ENCODE peak calls at places on chromosomes 4 and X, in four cellular contexts. C, M, V and J are unnamed samples.

GRCh38 chr4:126954537-126955291 is 678.0 kb upstream of the INTU start:
- DNase-seq in M (no peak), C (no peak), V (no peak), J (no peak)

GRCh38 chrX:103554687-103555417 is 30.5 kb upstream of the TCEAL4 start:
- DNase-seq in V (peak), M (peak), C (peak), J (no peak)

GRCh38 chr4:75685546-75686189 is 12.5 kb upstream of the G3BP2 start:
- DNase-seq in V (no peak), M (no peak), C (no peak), J (no peak)

GRCh38 chrX:72094894-72095293 is 36.8 kb downstream of the RTL5 start:
- DNase-seq in V (peak), C (no peak), M (peak), J (peak)

GRCh38 chr4:185559913-185560281 is 24.6 kb upstream of the PDLIM3 start:
- DNase-seq in M (peak), V (peak), C (no peak), J (peak)

GRCh38 chr4:65668201-65669007 is 1.9 kb downstream of the EPHA5 start:
- DNase-seq in M (peak), C (peak), V (peak), J (peak)

GRCh38 chrX:72141372-72142004 is 9.8 kb upstream of the RTL5 start:
- DNase-seq in M (peak), V (no peak), C (no peak), J (no peak)

GRCh38 chr4:56264861-56265260 is 122.4 kb downstream of the AASDH start:
- DNase-seq in C (no peak), M (no peak), V (no peak), J (no peak)

GRCh38 chr4:185576918-185577591 is 41.7 kb upstream of the PDLIM3 start:
- DNase-seq in M (no peak), C (no peak), V (peak), J (no peak)

GRCh38 chrX:46831620-46832327 is 5.1 kb upstream of the RP2 start:
- DNase-seq in M (peak), V (peak), C (no peak), J (peak)

GRCh38 chr4:139315221-139315675 is 13.0 kb upstream of the NDUFC1 start:
- DNase-seq in C (no peak), M (no peak), V (no peak), J (no peak)

GRCh38 chr4:55386073-55386472 is 9.7 kb upstream of the TMEM165 start:
- DNase-seq in M (peak), C (no peak), V (no peak), J (peak)

GRCh38 chr4:52572936-52573485 is 86.1 kb downstream of the USP46 start:
- DNase-seq in M (peak), V (peak), C (no peak), J (peak)

GRCh38 chr4:3288571-3289094 is 4.2 kb upstream of the RGS12 start:
- DNase-seq in C (no peak), M (no peak), V (no peak), J (no peak)

GRCh38 chr4:26298198-26298950 is 22.4 kb upstream of the RBPJ start:
- DNase-seq in C (no peak), V (peak), M (peak), J (peak)

GRCh38 chr4:86496094-86497060 is 97.7 kb upstream of the PTPN13 start:
- DNase-seq in M (peak), C (no peak), V (peak), J (peak)

GRCh38 chr4:102234243-102234838 is 110.9 kb downstream of the SLC39A8 start:
- DNase-seq in M (no peak), V (no peak), C (no peak), J (no peak)

GRCh38 chr4:173264245-173264959 is 69.8 kb downstream of the HMGB2 start:
- DNase-seq in C (no peak), M (peak), V (peak), J (peak)

GRCh38 chr4:17260395-17260907 is 251.4 kb downstream of the QDPR start:
- DNase-seq in V (peak), C (no peak), M (no peak), J (no peak)

GRCh38 chrX:21932277-21932996 is 8.1 kb upstream of the SMS start:
- DNase-seq in M (peak), V (peak), C (peak), J (peak)

GRCh38 chrX:150934453-150934852 is 36.0 kb upstream of the CD99L2 start:
- DNase-seq in C (no peak), M (peak), V (peak), J (peak)

GRCh38 chrX:1246816-1247215 is 21.8 kb upstream of the CSF2RA start:
- DNase-seq in M (peak), C (peak), V (peak), J (peak)

GRCh38 chrX:43756076-43756475 is 100.0 kb downstream of the MAOA start:
- DNase-seq in C (no peak), V (no peak), M (no peak), J (no peak)

GRCh38 chr4:48133668-48134444 is at the start of gene TXK:
- DNase-seq in M (peak), C (no peak), V (peak), J (no peak)

GRCh38 chr4:184950926-184951325 is 67.4 kb upstream of the HELT start:
- DNase-seq in C (no peak), M (no peak), V (no peak), J (no peak)

GRCh38 chrX:74890676-74891430 is 34.4 kb downstream of the NEXMIF start:
- DNase-seq in V (no peak), C (no peak), M (no peak), J (no peak)
- H3K4me3 ChIP-seq in V (no peak), C (no peak), M (no peak), J (no peak)

GRCh38 chr4:137819964-137820383 is 287.7 kb upstream of the PCDH18 start:
- DNase-seq in C (no peak), M (peak), V (peak), J (peak)
- TF ChIP-seq CTCF in C (no peak), M (peak), V (peak), J (peak)

DNA sequence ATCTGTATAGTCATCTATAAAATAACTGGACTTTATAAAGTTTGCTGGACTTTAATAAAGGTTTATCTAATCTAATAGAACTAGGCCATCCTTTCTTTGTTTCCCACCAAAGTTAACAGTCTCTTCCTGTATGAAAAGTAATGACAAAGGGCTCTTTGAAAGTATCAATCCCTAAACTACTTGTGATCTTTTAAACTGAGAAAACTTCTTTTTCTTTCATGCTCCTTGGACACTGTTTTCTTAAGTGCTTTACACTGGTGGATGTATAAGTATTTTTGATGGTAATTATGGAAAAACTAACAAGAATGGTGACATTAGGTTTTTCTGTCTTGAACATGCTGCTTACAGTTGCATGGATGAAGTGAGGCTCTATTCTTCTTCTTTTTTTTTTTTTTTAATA is 2.4 kb upstream of the ZFX start:
- DNase-seq in V (no peak), C (no peak), M (no peak), J (no peak)
- H3K4me3 ChIP-seq in V (no peak), C (no peak), M (no peak), J (no peak)

GRCh38 chr4:119627267-119628190 is 1.1 kb downstream of the PDE5A start:
- DNase-seq in V (peak), M (peak), C (peak), J (peak)
- TF ChIP-seq CTCF in V (peak), M (peak), C (peak), J (no peak)

GRCh38 chr4:92266521-92266920 is 37.2 kb upstream of the GRID2 start:
- DNase-seq in V (no peak), C (no peak), M (no peak), J (no peak)

GRCh38 chr4:92264163-92264562 is 39.6 kb upstream of the GRID2 start:
- DNase-seq in V (no peak), M (no peak), C (no peak), J (no peak)

GRCh38 chr4:92263575-92263974 is 40.2 kb upstream of the GRID2 start:
- DNase-seq in V (no peak), C (no peak), M (no peak), J (no peak)

GRCh38 chr4:92265066-92265465 is 38.7 kb upstream of the GRID2 start:
- DNase-seq in V (peak), M (peak), C (no peak), J (no peak)

DNA sequence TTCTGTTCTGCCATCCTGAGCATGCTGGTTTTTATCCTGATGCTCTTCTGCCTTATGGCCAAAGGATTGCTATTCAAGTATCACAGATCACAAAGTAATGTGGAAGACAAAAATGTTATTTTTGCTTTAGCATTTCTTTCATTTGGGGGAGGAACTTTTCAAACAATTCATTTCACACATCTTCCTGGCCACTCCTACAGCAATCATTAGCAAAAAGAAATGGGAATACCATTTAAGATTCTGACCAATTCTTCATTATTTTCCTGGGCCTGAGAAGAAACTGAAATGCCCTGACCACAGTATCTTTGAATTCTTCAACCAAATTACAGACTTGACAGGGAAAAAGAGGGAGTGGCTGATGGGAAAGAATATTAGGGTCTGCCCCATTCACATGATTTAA is 38.0 kb upstream of the GRID2 start:
- DNase-seq in M (no peak), C (no peak), V (no peak), J (no peak)
- H3K4me3 ChIP-seq in M (no peak), C (no peak), V (no peak), J (no peak)

DNA sequence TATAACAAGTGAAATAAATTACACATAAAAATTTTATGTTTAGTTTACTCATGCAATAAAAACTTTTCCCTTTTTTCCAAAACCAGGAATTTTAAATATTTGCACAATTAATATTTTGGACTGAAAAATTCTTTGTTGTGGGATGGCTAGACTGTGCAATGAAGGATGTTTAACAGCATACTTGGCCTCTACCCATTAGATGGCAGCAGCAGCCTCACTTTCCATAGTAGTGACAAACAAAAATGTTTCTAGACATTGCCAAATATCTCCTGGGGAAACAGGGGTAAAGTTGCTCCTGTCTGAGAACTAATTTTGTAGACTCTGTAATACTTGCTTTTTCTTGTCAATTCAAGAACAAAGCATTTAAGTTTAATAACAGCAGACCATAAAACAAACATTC is 49.8 kb downstream of the SCLT1 start:
- DNase-seq in M (peak), V (peak), C (no peak), J (peak)
- TF ChIP-seq CTCF in M (peak), V (peak), C (no peak), J (peak)